ENCODE peak calls at places on chromosomes 6 and 20, in six cellular contexts. One of them, this sample, is unnamed.

GRCh38 chr6:136703331-136703846 is 88.9 kb downstream of the MAP3K5 start:
- DNase-seq in stimulated activated CD4-positive, alpha-beta T cell treated with anti-CD3 and anti-CD28 coated beads, TNF-alpha, amount 100 ng/mL, for 24 hours: no peak
- DNase-seq in mucosa of descending colon: no peak
- DNase-seq in stimulated activated CD8-positive, alpha-beta memory T cell treated with anti-CD3 and anti-CD28 coated beads, Interleukin-7, amount 100 ng/mL, for 1 hour: no peak
- DNase-seq in memory B cell: no peak
- DNase-seq in T-helper 1 cell: no peak
- DNase-seq in this sample: no peak

GRCh38 chr20:54622338-54623280 is 147.2 kb downstream of the DOK5 start:
- DNase-seq in T-helper 1 cell: no peak
- DNase-seq in stimulated activated CD8-positive, alpha-beta memory T cell treated with anti-CD3 and anti-CD28 coated beads, Interleukin-7, amount 100 ng/mL, for 1 hour: no peak
- DNase-seq in mucosa of descending colon: no peak
- DNase-seq in memory B cell: no peak
- DNase-seq in stimulated activated CD4-positive, alpha-beta T cell treated with anti-CD3 and anti-CD28 coated beads, TNF-alpha, amount 100 ng/mL, for 24 hours: no peak
- DNase-seq in this sample: no peak

GRCh38 chr6:13765570-13765969 is 48.8 kb downstream of the MCUR1 start:
- DNase-seq in memory B cell: no peak
- DNase-seq in mucosa of descending colon: no peak
- DNase-seq in T-helper 1 cell: no peak
- DNase-seq in stimulated activated CD4-positive, alpha-beta T cell treated with anti-CD3 and anti-CD28 coated beads, TNF-alpha, amount 100 ng/mL, for 24 hours: no peak
- DNase-seq in stimulated activated CD8-positive, alpha-beta memory T cell treated with anti-CD3 and anti-CD28 coated beads, Interleukin-7, amount 100 ng/mL, for 1 hour: no peak
- DNase-seq in this sample: no peak

GRCh38 chr6:108117427-108118358 is 43.2 kb upstream of the OSTM1 start:
- DNase-seq in mucosa of descending colon: peak
- DNase-seq in stimulated activated CD8-positive, alpha-beta memory T cell treated with anti-CD3 and anti-CD28 coated beads, Interleukin-7, amount 100 ng/mL, for 1 hour: no peak
- DNase-seq in stimulated activated CD4-positive, alpha-beta T cell treated with anti-CD3 and anti-CD28 coated beads, TNF-alpha, amount 100 ng/mL, for 24 hours: no peak
- DNase-seq in T-helper 1 cell: no peak
- DNase-seq in memory B cell: peak
- DNase-seq in this sample: no peak

GRCh38 chr20:51854912-51855311 is 52.6 kb upstream of the SALL4 start:
- DNase-seq in T-helper 1 cell: no peak
- DNase-seq in stimulated activated CD8-positive, alpha-beta memory T cell treated with anti-CD3 and anti-CD28 coated beads, Interleukin-7, amount 100 ng/mL, for 1 hour: no peak
- DNase-seq in memory B cell: no peak
- DNase-seq in stimulated activated CD4-positive, alpha-beta T cell treated with anti-CD3 and anti-CD28 coated beads, TNF-alpha, amount 100 ng/mL, for 24 hours: no peak
- DNase-seq in mucosa of descending colon: no peak
- DNase-seq in this sample: no peak

GRCh38 chr6:137840252-137840651 is 26.8 kb upstream of the TNFAIP3 start:
- DNase-seq in T-helper 1 cell: no peak
- DNase-seq in stimulated activated CD8-positive, alpha-beta memory T cell treated with anti-CD3 and anti-CD28 coated beads, Interleukin-7, amount 100 ng/mL, for 1 hour: no peak
- DNase-seq in stimulated activated CD4-positive, alpha-beta T cell treated with anti-CD3 and anti-CD28 coated beads, TNF-alpha, amount 100 ng/mL, for 24 hours: no peak
- DNase-seq in mucosa of descending colon: no peak
- DNase-seq in memory B cell: no peak
- DNase-seq in this sample: no peak

GRCh38 chr6:41442800-41443501 is 103.2 kb upstream of the FOXP4 start:
- DNase-seq in mucosa of descending colon: peak
- DNase-seq in stimulated activated CD4-positive, alpha-beta T cell treated with anti-CD3 and anti-CD28 coated beads, TNF-alpha, amount 100 ng/mL, for 24 hours: no peak
- DNase-seq in T-helper 1 cell: no peak
- DNase-seq in memory B cell: no peak
- DNase-seq in stimulated activated CD8-positive, alpha-beta memory T cell treated with anti-CD3 and anti-CD28 coated beads, Interleukin-7, amount 100 ng/mL, for 1 hour: no peak
- DNase-seq in this sample: no peak

GRCh38 chr20:49482621-49483017 is at the start of gene KCNB1:
- DNase-seq in stimulated activated CD8-positive, alpha-beta memory T cell treated with anti-CD3 and anti-CD28 coated beads, Interleukin-7, amount 100 ng/mL, for 1 hour: peak
- DNase-seq in T-helper 1 cell: peak
- DNase-seq in memory B cell: peak
- DNase-seq in stimulated activated CD4-positive, alpha-beta T cell treated with anti-CD3 and anti-CD28 coated beads, TNF-alpha, amount 100 ng/mL, for 24 hours: peak
- DNase-seq in mucosa of descending colon: peak
- DNase-seq in this sample: peak

GRCh38 chr6:53014034-53014433 is 18.9 kb upstream of the GSTA4 start:
- DNase-seq in T-helper 1 cell: no peak
- DNase-seq in stimulated activated CD8-positive, alpha-beta memory T cell treated with anti-CD3 and anti-CD28 coated beads, Interleukin-7, amount 100 ng/mL, for 1 hour: no peak
- DNase-seq in stimulated activated CD4-positive, alpha-beta T cell treated with anti-CD3 and anti-CD28 coated beads, TNF-alpha, amount 100 ng/mL, for 24 hours: no peak
- DNase-seq in mucosa of descending colon: no peak
- DNase-seq in memory B cell: no peak
- DNase-seq in this sample: no peak

GRCh38 chr6:150008588-150008987 is 16.7 kb downstream of the RAET1L start:
- DNase-seq in T-helper 1 cell: no peak
- DNase-seq in memory B cell: no peak
- DNase-seq in stimulated activated CD4-positive, alpha-beta T cell treated with anti-CD3 and anti-CD28 coated beads, TNF-alpha, amount 100 ng/mL, for 24 hours: no peak
- DNase-seq in mucosa of descending colon: no peak
- DNase-seq in stimulated activated CD8-positive, alpha-beta memory T cell treated with anti-CD3 and anti-CD28 coated beads, Interleukin-7, amount 100 ng/mL, for 1 hour: no peak
- DNase-seq in this sample: no peak

GRCh38 chr20:3911956-3912355 is 22.8 kb downstream of the PANK2 start:
- DNase-seq in mucosa of descending colon: peak
- DNase-seq in memory B cell: no peak
- DNase-seq in stimulated activated CD4-positive, alpha-beta T cell treated with anti-CD3 and anti-CD28 coated beads, TNF-alpha, amount 100 ng/mL, for 24 hours: no peak
- DNase-seq in T-helper 1 cell: no peak
- DNase-seq in stimulated activated CD8-positive, alpha-beta memory T cell treated with anti-CD3 and anti-CD28 coated beads, Interleukin-7, amount 100 ng/mL, for 1 hour: no peak
- DNase-seq in this sample: no peak

GRCh38 chr20:47040506-47041125 is 146.0 kb downstream of the EYA2 start:
- DNase-seq in stimulated activated CD4-positive, alpha-beta T cell treated with anti-CD3 and anti-CD28 coated beads, TNF-alpha, amount 100 ng/mL, for 24 hours: no peak
- DNase-seq in memory B cell: no peak
- DNase-seq in mucosa of descending colon: no peak
- DNase-seq in T-helper 1 cell: no peak
- DNase-seq in stimulated activated CD8-positive, alpha-beta memory T cell treated with anti-CD3 and anti-CD28 coated beads, Interleukin-7, amount 100 ng/mL, for 1 hour: no peak
- DNase-seq in this sample: no peak

GRCh38 chr6:110095101-110095500 is 84.4 kb downstream of the WASF1 start:
- DNase-seq in T-helper 1 cell: no peak
- DNase-seq in stimulated activated CD4-positive, alpha-beta T cell treated with anti-CD3 and anti-CD28 coated beads, TNF-alpha, amount 100 ng/mL, for 24 hours: no peak
- DNase-seq in stimulated activated CD8-positive, alpha-beta memory T cell treated with anti-CD3 and anti-CD28 coated beads, Interleukin-7, amount 100 ng/mL, for 1 hour: no peak
- DNase-seq in memory B cell: no peak
- DNase-seq in mucosa of descending colon: no peak
- DNase-seq in this sample: no peak

GRCh38 chr6:33183071-33183683 is 9.1 kb downstream of the COL11A2 start:
- DNase-seq in T-helper 1 cell: no peak
- DNase-seq in stimulated activated CD4-positive, alpha-beta T cell treated with anti-CD3 and anti-CD28 coated beads, TNF-alpha, amount 100 ng/mL, for 24 hours: no peak
- DNase-seq in memory B cell: no peak
- DNase-seq in mucosa of descending colon: no peak
- DNase-seq in stimulated activated CD8-positive, alpha-beta memory T cell treated with anti-CD3 and anti-CD28 coated beads, Interleukin-7, amount 100 ng/mL, for 1 hour: no peak
- DNase-seq in this sample: no peak

GRCh38 chr20:9460518-9460917 is 53.9 kb upstream of the LAMP5 start:
- DNase-seq in mucosa of descending colon: no peak
- DNase-seq in memory B cell: no peak
- DNase-seq in stimulated activated CD8-positive, alpha-beta memory T cell treated with anti-CD3 and anti-CD28 coated beads, Interleukin-7, amount 100 ng/mL, for 1 hour: no peak
- DNase-seq in T-helper 1 cell: no peak
- DNase-seq in stimulated activated CD4-positive, alpha-beta T cell treated with anti-CD3 and anti-CD28 coated beads, TNF-alpha, amount 100 ng/mL, for 24 hours: no peak
- DNase-seq in this sample: no peak

GRCh38 chr6:9248125-9248524 is 812.8 kb upstream of the SLC35B3 start:
- DNase-seq in memory B cell: no peak
- DNase-seq in stimulated activated CD4-positive, alpha-beta T cell treated with anti-CD3 and anti-CD28 coated beads, TNF-alpha, amount 100 ng/mL, for 24 hours: no peak
- DNase-seq in stimulated activated CD8-positive, alpha-beta memory T cell treated with anti-CD3 and anti-CD28 coated beads, Interleukin-7, amount 100 ng/mL, for 1 hour: no peak
- DNase-seq in mucosa of descending colon: no peak
- DNase-seq in T-helper 1 cell: no peak
- DNase-seq in this sample: no peak

GRCh38 chr6:27025351-27025750 is 222.2 kb upstream of the PRSS16 start:
- DNase-seq in stimulated activated CD4-positive, alpha-beta T cell treated with anti-CD3 and anti-CD28 coated beads, TNF-alpha, amount 100 ng/mL, for 24 hours: no peak
- DNase-seq in T-helper 1 cell: no peak
- DNase-seq in stimulated activated CD8-positive, alpha-beta memory T cell treated with anti-CD3 and anti-CD28 coated beads, Interleukin-7, amount 100 ng/mL, for 1 hour: no peak
- DNase-seq in memory B cell: no peak
- DNase-seq in mucosa of descending colon: no peak
- DNase-seq in this sample: no peak

GRCh38 chr20:878511-879307 is 37.4 kb downstream of the ANGPT4 start:
- DNase-seq in T-helper 1 cell: no peak
- DNase-seq in stimulated activated CD4-positive, alpha-beta T cell treated with anti-CD3 and anti-CD28 coated beads, TNF-alpha, amount 100 ng/mL, for 24 hours: no peak
- DNase-seq in mucosa of descending colon: peak
- DNase-seq in memory B cell: no peak
- DNase-seq in stimulated activated CD8-positive, alpha-beta memory T cell treated with anti-CD3 and anti-CD28 coated beads, Interleukin-7, amount 100 ng/mL, for 1 hour: no peak
- DNase-seq in this sample: no peak

GRCh38 chr6:98924647-98925046 is 23.1 kb downstream of the FBXL4 start:
- DNase-seq in stimulated activated CD4-positive, alpha-beta T cell treated with anti-CD3 and anti-CD28 coated beads, TNF-alpha, amount 100 ng/mL, for 24 hours: no peak
- DNase-seq in mucosa of descending colon: peak
- DNase-seq in stimulated activated CD8-positive, alpha-beta memory T cell treated with anti-CD3 and anti-CD28 coated beads, Interleukin-7, amount 100 ng/mL, for 1 hour: no peak
- DNase-seq in T-helper 1 cell: no peak
- DNase-seq in memory B cell: no peak
- DNase-seq in this sample: no peak

GRCh38 chr20:63014710-63015109 is 7.9 kb upstream of the BHLHE23 start:
- DNase-seq in mucosa of descending colon: no peak
- DNase-seq in T-helper 1 cell: no peak
- DNase-seq in memory B cell: no peak
- DNase-seq in stimulated activated CD4-positive, alpha-beta T cell treated with anti-CD3 and anti-CD28 coated beads, TNF-alpha, amount 100 ng/mL, for 24 hours: no peak
- DNase-seq in stimulated activated CD8-positive, alpha-beta memory T cell treated with anti-CD3 and anti-CD28 coated beads, Interleukin-7, amount 100 ng/mL, for 1 hour: no peak
- DNase-seq in this sample: no peak

GRCh38 chr6:144131248-144131709 is 19.0 kb upstream of the STX11 start:
- DNase-seq in T-helper 1 cell: no peak
- DNase-seq in stimulated activated CD8-positive, alpha-beta memory T cell treated with anti-CD3 and anti-CD28 coated beads, Interleukin-7, amount 100 ng/mL, for 1 hour: no peak
- DNase-seq in mucosa of descending colon: no peak
- DNase-seq in stimulated activated CD4-positive, alpha-beta T cell treated with anti-CD3 and anti-CD28 coated beads, TNF-alpha, amount 100 ng/mL, for 24 hours: no peak
- DNase-seq in memory B cell: no peak
- DNase-seq in this sample: no peak

GRCh38 chr20:2114106-2114505 is 12.5 kb downstream of the STK35 start:
- DNase-seq in stimulated activated CD8-positive, alpha-beta memory T cell treated with anti-CD3 and anti-CD28 coated beads, Interleukin-7, amount 100 ng/mL, for 1 hour: no peak
- DNase-seq in mucosa of descending colon: no peak
- DNase-seq in stimulated activated CD4-positive, alpha-beta T cell treated with anti-CD3 and anti-CD28 coated beads, TNF-alpha, amount 100 ng/mL, for 24 hours: no peak
- DNase-seq in memory B cell: no peak
- DNase-seq in T-helper 1 cell: no peak
- DNase-seq in this sample: no peak

GRCh38 chr20:63837475-63837874 is 6.4 kb upstream of the ZBTB46 start:
- DNase-seq in memory B cell: no peak
- DNase-seq in stimulated activated CD8-positive, alpha-beta memory T cell treated with anti-CD3 and anti-CD28 coated beads, Interleukin-7, amount 100 ng/mL, for 1 hour: no peak
- DNase-seq in T-helper 1 cell: no peak
- DNase-seq in mucosa of descending colon: no peak
- DNase-seq in stimulated activated CD4-positive, alpha-beta T cell treated with anti-CD3 and anti-CD28 coated beads, TNF-alpha, amount 100 ng/mL, for 24 hours: no peak
- DNase-seq in this sample: no peak

GRCh38 chr6:96760153-96760687 is 77.1 kb downstream of the GPR63 start:
- DNase-seq in mucosa of descending colon: no peak
- DNase-seq in memory B cell: no peak
- DNase-seq in T-helper 1 cell: no peak
- DNase-seq in stimulated activated CD4-positive, alpha-beta T cell treated with anti-CD3 and anti-CD28 coated beads, TNF-alpha, amount 100 ng/mL, for 24 hours: no peak
- DNase-seq in stimulated activated CD8-positive, alpha-beta memory T cell treated with anti-CD3 and anti-CD28 coated beads, Interleukin-7, amount 100 ng/mL, for 1 hour: no peak
- DNase-seq in this sample: no peak

This sample was measured in central memory CD8-positive, alpha-beta T cell.